ENCODE peak calls at places on chromosomes 3 and 15, in five cellular contexts. P, N, E, X and M are unnamed samples.

GRCh38 chr3:196288141-196288460 is 575 bp upstream of the PCYT1A start:
- DNase-seq in P (no peak), N (no peak), E (no peak), X (no peak), M (no peak)

GRCh38 chr3:159771865-159772611 is 216.6 kb upstream of the IL12A start:
- DNase-seq in P (no peak), N (no peak), E (no peak), X (no peak), M (no peak)

GRCh38 chr3:145798691-145799550 is 362.1 kb downstream of the PLOD2 start:
- DNase-seq in P (peak), N (no peak), E (no peak), X (peak), M (peak)

GRCh38 chr15:88166330-88166993 is 90.1 kb downstream of the NTRK3 start:
- DNase-seq in P (no peak), N (no peak), E (peak), X (no peak), M (no peak)

GRCh38 chr3:59469948-59470723 is 420.3 kb upstream of the CFAP20DC start:
- DNase-seq in P (no peak), N (no peak), E (peak), X (no peak), M (no peak)

GRCh38 chr15:58981808-58982475 is 5.5 kb upstream of the RNF111 start:
- DNase-seq in P (no peak), N (no peak), E (no peak), X (no peak), M (no peak)

GRCh38 chr15:51335538-51335961 is 2.8 kb downstream of the CYP19A1 start:
- DNase-seq in P (no peak), N (no peak), E (no peak), X (no peak), M (no peak)

GRCh38 chr15:94666553-94666952 is 435.2 kb downstream of the MCTP2 start:
- DNase-seq in P (no peak), N (no peak), E (no peak), X (no peak), M (no peak)

GRCh38 chr3:47423548-47424145 is 42.8 kb downstream of the PTPN23 start:
- DNase-seq in P (no peak), N (no peak), E (no peak), X (no peak), M (no peak)